ENCODE peak calls at places on chromosome 17, in seven cellular contexts. V is H1, B is IMR-90, J is H9, I is trophoblast cell, C is neuronal stem cell, F is mesendoderm. H is an unnamed sample.

GRCh38 chr17:4173771-4174170 is 30.8 kb downstream of the CYB5D2 start:
- DNase-seq in F (no peak), C (no peak), V (no peak), B (no peak), I (no peak), J (no peak), H (no peak)

GRCh38 chr17:8740486-8740885 is 4.2 kb downstream of the CCDC42 start:
- DNase-seq in I (no peak), B (no peak), C (no peak), F (peak), J (peak), V (no peak), H (no peak)

GRCh38 chr17:15266325-15266950 is 1.3 kb upstream of the PMP22 start:
- DNase-seq in F (no peak), B (no peak), J (no peak), V (no peak), I (no peak), C (no peak), H (no peak)

GRCh38 chr17:2084766-2085647 is 30.1 kb downstream of the HIC1 start:
- DNase-seq in C (no peak), B (peak), V (no peak), F (no peak), J (peak), I (no peak), H (peak)

GRCh38 chr17:63116228-63116627 is 150.2 kb downstream of the TANC2 start:
- DNase-seq in V (no peak), B (no peak), J (no peak), F (peak), I (no peak), C (no peak), H (no peak)

GRCh38 chr17:7133424-7133823 is 18.8 kb upstream of the ASGR2 start:
- DNase-seq in B (no peak), I (no peak), C (peak), V (no peak), J (peak), F (peak), H (peak)

GRCh38 chr17:77736207-77736600 is 222.3 kb upstream of the TNRC6C start:
- DNase-seq in F (no peak), I (no peak), J (peak), B (no peak), C (no peak), V (no peak), H (no peak)

GRCh38 chr17:46012506-46013079 is 13.5 kb downstream of the STH start:
- DNase-seq in V (no peak), J (no peak), B (no peak), C (no peak), F (no peak), I (peak), H (no peak)

GRCh38 chr17:68973098-68973929 is 18.1 kb upstream of the ABCA8 start:
- DNase-seq in I (no peak), C (no peak), B (no peak), F (no peak), V (no peak), J (no peak), H (no peak)

DNA sequence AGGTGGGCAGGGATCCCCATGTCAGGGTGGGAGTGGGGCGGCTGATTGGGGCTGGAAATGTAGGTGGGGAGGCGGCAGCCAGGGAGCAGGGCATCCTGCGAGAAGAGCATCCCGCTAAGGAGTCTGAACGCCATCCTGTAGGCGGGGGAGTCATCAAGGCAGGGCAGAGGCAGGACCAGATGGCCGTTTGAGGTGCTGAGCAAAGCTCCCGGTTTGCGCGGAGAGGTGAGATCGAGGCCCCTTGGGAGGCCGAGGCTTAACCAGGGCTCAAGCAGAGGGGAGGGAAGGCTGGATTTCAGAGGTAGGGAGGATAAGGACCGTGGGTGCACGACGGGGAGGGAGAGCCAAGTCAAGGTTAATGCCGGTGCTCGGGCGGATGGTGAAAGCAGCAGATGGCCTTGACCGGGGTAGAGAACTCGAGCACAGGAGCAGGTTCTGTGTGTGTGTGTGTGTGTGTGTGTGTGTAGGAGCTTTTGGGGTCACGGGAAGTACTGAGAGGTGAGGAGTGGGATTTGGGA is 472 bp upstream of the NME2 start:
- DNase-seq in J (peak), B (peak), F (no peak), C (no peak), V (no peak), I (no peak), H (no peak)
- H3K4ac ChIP-seq in J (no peak), B (peak), F (no peak), C (no peak), V (no peak), I (peak), H (peak)

GRCh38 chr17:71824671-71825070 is 296.1 kb upstream of the SOX9 start:
- DNase-seq in C (no peak), I (no peak), F (peak), J (no peak), V (no peak), B (no peak), H (no peak)

DNA sequence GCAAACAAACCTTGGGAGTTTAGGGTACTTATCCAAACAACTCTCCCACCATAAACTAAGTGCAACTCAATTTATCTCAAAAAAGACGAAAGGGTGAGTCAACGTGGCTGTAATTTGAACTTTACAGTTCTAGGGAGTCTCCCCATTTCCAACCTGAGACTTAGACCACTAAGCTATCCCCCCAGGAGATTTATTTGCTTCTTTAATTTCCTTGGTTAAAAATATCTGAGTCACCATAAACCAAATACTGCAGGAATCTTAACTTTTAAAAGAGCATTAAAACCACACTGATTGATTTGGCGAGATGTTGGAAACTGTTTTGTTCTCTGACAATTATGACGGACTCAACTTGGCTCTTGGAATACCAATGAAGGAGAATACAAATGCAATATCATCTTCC is 299.3 kb upstream of the SOX9 start:
- DNase-seq in V (no peak), F (no peak), C (no peak), I (no peak), J (no peak), B (no peak), H (no peak)
- H2BK5ac ChIP-seq in V (no peak), F (no peak), C (no peak), I (no peak), J (no peak), B (no peak), H (no peak)

DNA sequence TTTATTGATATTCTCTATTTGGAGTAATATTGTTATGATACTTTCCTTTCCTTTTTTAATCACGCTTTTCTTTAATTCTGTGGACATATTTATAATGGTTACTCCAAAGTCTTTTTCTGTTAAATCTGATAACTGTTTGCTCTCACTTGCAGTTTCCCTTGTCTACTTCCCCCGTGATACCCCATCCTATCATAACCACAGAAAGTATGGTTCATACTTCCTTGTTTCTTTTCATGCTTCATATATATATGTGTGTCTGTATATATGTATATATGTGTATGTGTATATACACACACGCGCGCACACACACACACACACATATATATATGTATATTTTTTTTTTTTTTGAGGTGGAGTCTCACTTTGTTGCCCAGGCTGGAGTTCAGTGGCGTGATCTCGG is 23.5 kb downstream of the SPECC1 start:
- DNase-seq in B (no peak), I (no peak), C (no peak), J (no peak), F (no peak), V (no peak), H (no peak)
- H3K4ac ChIP-seq in B (no peak), I (no peak), C (no peak), J (no peak), F (no peak), V (no peak), H (no peak)

GRCh38 chr17:28949185-28950016 is 1.9 kb downstream of the PHF12 start:
- DNase-seq in J (peak), C (peak), V (no peak), I (peak), F (peak), B (no peak), H (peak)
- H2BK5ac ChIP-seq in J (no peak), C (peak), V (peak), I (peak), F (peak), B (peak), H (peak)

GRCh38 chr17:43916385-43916784 is 9.0 kb upstream of the MPP2 start:
- DNase-seq in B (no peak), C (no peak), F (no peak), V (no peak), J (no peak), I (no peak), H (no peak)
- H3K4ac ChIP-seq in B (no peak), C (no peak), F (no peak), V (no peak), J (no peak), I (no peak), H (no peak)

GRCh38 chr17:19016881-19017280 is 12.3 kb upstream of the FAM83G start:
- DNase-seq in B (no peak), I (no peak), F (no peak), J (no peak), C (no peak), V (no peak), H (no peak)

GRCh38 chr17:19017401-19017800 is 12.8 kb upstream of the FAM83G start:
- DNase-seq in I (no peak), J (no peak), F (no peak), B (no peak), C (no peak), V (no peak), H (no peak)

GRCh38 chr17:19019041-19019941 is 14.7 kb upstream of the FAM83G start:
- DNase-seq in V (no peak), J (no peak), C (no peak), I (no peak), B (no peak), F (no peak), H (no peak)

GRCh38 chr17:19018600-19018950 is 14.0 kb upstream of the FAM83G start:
- DNase-seq in V (no peak), B (no peak), I (no peak), J (no peak), C (no peak), F (no peak), H (no peak)

DNA sequence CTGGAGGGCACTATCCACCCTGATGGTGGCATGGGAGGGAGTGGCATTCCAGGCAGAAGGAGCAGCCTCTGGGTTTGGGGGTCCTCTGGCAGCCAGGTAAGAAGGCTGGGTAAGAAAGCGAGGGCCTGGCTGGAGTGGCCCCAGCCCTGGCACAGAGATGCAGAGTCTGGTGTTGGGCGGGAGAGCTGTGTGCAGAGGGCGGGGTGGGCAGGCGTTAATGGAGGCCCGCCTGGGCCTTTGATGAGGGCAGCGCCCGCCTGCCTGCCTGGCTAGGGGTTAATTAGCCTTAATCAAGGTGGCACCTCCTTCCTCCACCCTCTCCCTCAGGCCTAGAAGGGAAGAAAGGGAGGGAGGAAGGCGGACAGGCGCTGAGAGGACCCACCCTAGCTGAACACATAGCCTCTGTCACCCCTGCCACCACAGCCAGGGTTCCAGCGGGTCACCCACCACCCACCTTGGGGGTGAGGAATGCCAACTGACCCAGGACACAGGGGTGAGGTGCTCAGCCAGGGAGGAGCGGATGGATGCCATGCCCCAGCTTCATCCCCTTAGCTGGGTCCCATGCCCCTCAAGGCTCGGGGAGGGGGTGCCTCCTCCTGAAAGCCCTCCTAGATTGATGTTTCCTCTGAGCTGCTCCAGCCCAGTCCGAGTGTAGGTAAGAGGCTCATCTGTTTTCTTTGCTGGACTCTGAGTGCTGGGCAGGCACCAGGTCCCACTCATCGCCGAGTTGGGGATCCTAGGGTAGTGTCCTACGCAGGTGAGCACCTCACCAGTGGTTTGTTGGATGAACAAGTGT is 13.4 kb upstream of the FAM83G start:
- DNase-seq in V (no peak), C (no peak), F (no peak), J (no peak), I (no peak), B (no peak), H (no peak)
- H2BK5ac ChIP-seq in V (no peak), C (no peak), F (no peak), J (no peak), I (no peak), B (no peak), H (no peak)